ENCODE peak calls at places on chromosomes 6 and 20, in eight cellular contexts. One of them, this sample, is unnamed.

GRCh38 chr20:17835941-17836861 is 132.4 kb downstream of the SNX5 start:
- DNase-seq in myocyte: peak; percentile 76
- DNase-seq in HuH-7: no peak
- DNase-seq in pancreas: no peak
- DNase-seq in tibial artery: peak; percentile 76
- DNase-seq in G401: no peak
- DNase-seq in globus pallidus: no peak
- DNase-seq in upper lobe of right lung: no peak
- DNase-seq in this sample: peak; percentile 65

GRCh38 chr6:15763827-15764226 is 101.0 kb upstream of the DTNBP1 start:
- DNase-seq in G401: peak; percentile 9
- DNase-seq in tibial artery: no peak
- DNase-seq in pancreas: peak; percentile 24
- DNase-seq in upper lobe of right lung: no peak
- DNase-seq in myocyte: no peak
- DNase-seq in globus pallidus: no peak
- DNase-seq in HuH-7: peak; percentile 32
- DNase-seq in this sample: peak; percentile 18

GRCh38 chr6:50128420-50129005 is 78.8 kb upstream of the DEFB112 start:
- DNase-seq in HuH-7: no peak
- DNase-seq in globus pallidus: peak; percentile 1
- DNase-seq in pancreas: no peak
- DNase-seq in G401: peak; percentile 22
- DNase-seq in upper lobe of right lung: no peak
- DNase-seq in tibial artery: no peak
- DNase-seq in myocyte: peak; percentile 27
- DNase-seq in this sample: no peak

GRCh38 chr6:43915213-43915869 is 145.3 kb downstream of the VEGFA start:
- DNase-seq in upper lobe of right lung: no peak
- DNase-seq in tibial artery: no peak
- DNase-seq in globus pallidus: no peak
- DNase-seq in HuH-7: no peak
- DNase-seq in myocyte: no peak
- DNase-seq in G401: no peak
- DNase-seq in pancreas: no peak
- DNase-seq in this sample: no peak

GRCh38 chr6:132830236-132830799 is 15.9 kb downstream of the RPS12 start:
- DNase-seq in HuH-7: peak; percentile 40
- DNase-seq in G401: peak; percentile 44
- DNase-seq in myocyte: peak; percentile 63
- DNase-seq in upper lobe of right lung: no peak
- DNase-seq in globus pallidus: peak; percentile 65
- DNase-seq in pancreas: no peak
- DNase-seq in tibial artery: no peak
- DNase-seq in this sample: no peak

GRCh38 chr6:143108278-143108677 is 47.6 kb downstream of the AIG1 start:
- DNase-seq in G401: no peak
- DNase-seq in myocyte: peak; percentile 68
- DNase-seq in pancreas: no peak
- DNase-seq in upper lobe of right lung: no peak
- DNase-seq in globus pallidus: no peak
- DNase-seq in tibial artery: no peak
- DNase-seq in HuH-7: no peak
- DNase-seq in this sample: no peak

GRCh38 chr6:166556871-166557322 is 29.6 kb downstream of the RAMACL start:
- DNase-seq in tibial artery: peak; percentile 96
- DNase-seq in pancreas: peak; percentile 96
- DNase-seq in upper lobe of right lung: peak; percentile 94
- DNase-seq in myocyte: peak; percentile 100
- DNase-seq in G401: peak; percentile 99
- DNase-seq in globus pallidus: peak; percentile 94
- DNase-seq in HuH-7: no peak
- DNase-seq in this sample: no peak

GRCh38 chr6:139117734-139118133 is 17.1 kb upstream of the HECA start:
- DNase-seq in HuH-7: no peak
- DNase-seq in G401: no peak
- DNase-seq in pancreas: no peak
- DNase-seq in globus pallidus: no peak
- DNase-seq in tibial artery: no peak
- DNase-seq in myocyte: no peak
- DNase-seq in upper lobe of right lung: no peak
- DNase-seq in this sample: no peak

GRCh38 chr6:53718597-53719460 is 53.3 kb upstream of the KLHL31 start:
- DNase-seq in upper lobe of right lung: no peak
- DNase-seq in globus pallidus: peak; percentile 73
- DNase-seq in pancreas: peak; percentile 52
- DNase-seq in myocyte: peak; percentile 83
- DNase-seq in tibial artery: no peak
- DNase-seq in HuH-7: peak; percentile 47
- DNase-seq in G401: peak; percentile 82
- DNase-seq in this sample: peak; percentile 23

GRCh38 chr6:121838842-121839241 is 403.4 kb downstream of the GJA1 start:
- DNase-seq in pancreas: no peak
- DNase-seq in HuH-7: no peak
- DNase-seq in tibial artery: no peak
- DNase-seq in G401: no peak
- DNase-seq in upper lobe of right lung: no peak
- DNase-seq in globus pallidus: no peak
- DNase-seq in myocyte: peak; percentile 84
- DNase-seq in this sample: no peak

GRCh38 chr20:58531063-58531462 is 15.9 kb upstream of the APCDD1L start:
- DNase-seq in pancreas: no peak
- DNase-seq in G401: no peak
- DNase-seq in upper lobe of right lung: no peak
- DNase-seq in tibial artery: no peak
- DNase-seq in myocyte: no peak
- DNase-seq in globus pallidus: no peak
- DNase-seq in HuH-7: no peak
- DNase-seq in this sample: no peak

GRCh38 chr6:145669627-145670034 is 65.7 kb downstream of the EPM2A start:
- DNase-seq in upper lobe of right lung: no peak
- DNase-seq in pancreas: no peak
- DNase-seq in myocyte: peak; percentile 59
- DNase-seq in tibial artery: no peak
- DNase-seq in globus pallidus: no peak
- DNase-seq in G401: no peak
- DNase-seq in HuH-7: no peak
- DNase-seq in this sample: no peak